ENCODE peak calls at places on chromosome 1, in seven cellular contexts. One of them, this sample, is unnamed.

GRCh38 chr1:212915245-212916091 is 34.9 kb upstream of the VASH2 start:
- DNase-seq in A549: peak; percentile 92
- DNase-seq in psoas muscle: peak; percentile 47
- DNase-seq in Caco-2: no peak
- DNase-seq in CD4-positive, alpha-beta T cell: no peak
- DNase-seq in neural crest cell: no peak
- DNase-seq in PC-3: peak; percentile 29
- DNase-seq in this sample: peak; percentile 20

GRCh38 chr1:197342044-197342565 is 74.1 kb downstream of the CRB1 start:
- DNase-seq in A549: no peak
- DNase-seq in psoas muscle: no peak
- DNase-seq in Caco-2: no peak
- DNase-seq in CD4-positive, alpha-beta T cell: no peak
- DNase-seq in neural crest cell: no peak
- DNase-seq in PC-3: no peak
- DNase-seq in this sample: no peak

GRCh38 chr1:65958561-65959350 is 166.1 kb downstream of the PDE4B start:
- DNase-seq in A549: peak; percentile 6
- DNase-seq in psoas muscle: peak; percentile 34
- DNase-seq in Caco-2: no peak
- DNase-seq in CD4-positive, alpha-beta T cell: no peak
- DNase-seq in neural crest cell: peak; percentile 18
- DNase-seq in PC-3: peak; percentile 85
- DNase-seq in this sample: peak; percentile 33

GRCh38 chr1:42379794-42380616 is 587 bp upstream of the RIMKLA start:
- DNase-seq in A549: peak; percentile 17
- DNase-seq in psoas muscle: no peak
- DNase-seq in Caco-2: peak; percentile 36
- DNase-seq in CD4-positive, alpha-beta T cell: no peak
- DNase-seq in neural crest cell: no peak
- DNase-seq in PC-3: peak; percentile 48
- DNase-seq in this sample: peak; percentile 23

GRCh38 chr1:53556657-53557227 is 97.5 kb downstream of the DMRTB1 start:
- DNase-seq in A549: no peak
- DNase-seq in psoas muscle: no peak
- DNase-seq in Caco-2: peak; percentile 3
- DNase-seq in CD4-positive, alpha-beta T cell: no peak
- DNase-seq in neural crest cell: no peak
- DNase-seq in PC-3: no peak
- DNase-seq in this sample: no peak

GRCh38 chr1:95407864-95408291 is 173.9 kb downstream of the RWDD3 start:
- DNase-seq in A549: no peak
- DNase-seq in psoas muscle: no peak
- DNase-seq in Caco-2: no peak
- DNase-seq in CD4-positive, alpha-beta T cell: no peak
- DNase-seq in neural crest cell: peak; percentile 6
- DNase-seq in PC-3: no peak
- DNase-seq in this sample: no peak

GRCh38 chr1:91201174-91201573 is 179.3 kb upstream of the ZNF644 start:
- DNase-seq in A549: no peak
- DNase-seq in psoas muscle: no peak
- DNase-seq in Caco-2: no peak
- DNase-seq in CD4-positive, alpha-beta T cell: no peak
- DNase-seq in neural crest cell: no peak
- DNase-seq in PC-3: no peak
- DNase-seq in this sample: no peak

GRCh38 chr1:173122958-173123852 is 72.5 kb upstream of the TNFSF18 start:
- DNase-seq in A549: peak; percentile 10
- DNase-seq in psoas muscle: peak; percentile 63
- DNase-seq in Caco-2: peak; percentile 91
- DNase-seq in CD4-positive, alpha-beta T cell: no peak
- DNase-seq in neural crest cell: no peak
- DNase-seq in PC-3: no peak
- DNase-seq in this sample: peak; percentile 7

GRCh38 chr1:47192458-47193384 is 2.9 kb upstream of the PDZK1IP1 start:
- DNase-seq in A549: peak; percentile 64
- DNase-seq in psoas muscle: peak; percentile 77
- DNase-seq in Caco-2: peak; percentile 88
- DNase-seq in CD4-positive, alpha-beta T cell: peak; percentile 72
- DNase-seq in neural crest cell: peak; percentile 78
- DNase-seq in PC-3: peak; percentile 81
- DNase-seq in this sample: peak; percentile 84

GRCh38 chr1:20063861-20064292 is 6.1 kb upstream of the PLA2G5 start:
- DNase-seq in A549: no peak
- DNase-seq in psoas muscle: no peak
- DNase-seq in Caco-2: no peak
- DNase-seq in CD4-positive, alpha-beta T cell: no peak
- DNase-seq in neural crest cell: no peak
- DNase-seq in PC-3: peak; percentile 88
- DNase-seq in this sample: no peak

GRCh38 chr1:22364764-22365163 is 86.9 kb upstream of the ZBTB40 start:
- DNase-seq in A549: no peak
- DNase-seq in psoas muscle: no peak
- DNase-seq in Caco-2: no peak
- DNase-seq in CD4-positive, alpha-beta T cell: no peak
- DNase-seq in neural crest cell: no peak
- DNase-seq in PC-3: no peak
- DNase-seq in this sample: no peak

GRCh38 chr1:114333670-114334069 is 177.3 kb downstream of the TRIM33 start:
- DNase-seq in A549: no peak
- DNase-seq in psoas muscle: no peak
- DNase-seq in Caco-2: no peak
- DNase-seq in CD4-positive, alpha-beta T cell: no peak
- DNase-seq in neural crest cell: no peak
- DNase-seq in PC-3: no peak
- DNase-seq in this sample: no peak

GRCh38 chr1:159421821-159422220 is 10.2 kb upstream of the OR10J4 start:
- DNase-seq in A549: no peak
- DNase-seq in psoas muscle: no peak
- DNase-seq in Caco-2: no peak
- DNase-seq in CD4-positive, alpha-beta T cell: no peak
- DNase-seq in neural crest cell: no peak
- DNase-seq in PC-3: no peak
- DNase-seq in this sample: peak; percentile 19

GRCh38 chr1:212452323-212453155 is 19.8 kb downstream of the NENF start:
- DNase-seq in A549: no peak
- DNase-seq in psoas muscle: peak; percentile 26
- DNase-seq in Caco-2: no peak
- DNase-seq in CD4-positive, alpha-beta T cell: no peak
- DNase-seq in neural crest cell: no peak
- DNase-seq in PC-3: no peak
- DNase-seq in this sample: no peak

GRCh38 chr1:94989911-94990463 is 63.1 kb upstream of the CNN3 start:
- DNase-seq in A549: no peak
- DNase-seq in psoas muscle: no peak
- DNase-seq in Caco-2: no peak
- DNase-seq in CD4-positive, alpha-beta T cell: no peak
- DNase-seq in neural crest cell: no peak
- DNase-seq in PC-3: no peak
- DNase-seq in this sample: no peak

GRCh38 chr1:106266786-106267185 is 789.7 kb upstream of the PRMT6 start:
- DNase-seq in A549: no peak
- DNase-seq in psoas muscle: no peak
- DNase-seq in Caco-2: no peak
- DNase-seq in CD4-positive, alpha-beta T cell: no peak
- DNase-seq in neural crest cell: no peak
- DNase-seq in PC-3: no peak
- DNase-seq in this sample: no peak

DNA sequence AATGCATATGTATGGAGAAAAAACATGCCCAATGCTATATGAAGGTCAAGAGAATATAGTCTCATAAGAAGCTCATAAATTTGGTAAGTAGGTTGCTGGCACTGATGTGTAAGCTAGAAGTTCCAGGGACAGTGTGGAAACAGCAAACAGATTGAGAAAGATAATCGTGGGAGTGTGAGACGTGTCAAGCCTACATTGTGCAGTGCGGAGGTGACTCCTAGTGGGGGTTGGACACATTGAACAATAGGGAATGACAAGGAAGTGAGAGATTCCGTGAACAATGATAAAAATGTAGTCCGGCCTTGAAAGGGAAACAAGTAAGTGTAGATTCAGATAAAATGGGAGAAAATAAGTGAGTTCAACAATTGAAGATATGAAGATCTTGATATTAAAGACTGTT is 788.4 kb upstream of the PRMT6 start:
- DNase-seq in A549: no peak
- DNase-seq in psoas muscle: no peak
- DNase-seq in Caco-2: peak; percentile 37
- DNase-seq in CD4-positive, alpha-beta T cell: no peak
- DNase-seq in neural crest cell: no peak
- DNase-seq in PC-3: peak; percentile 71
- DNase-seq in this sample: peak; percentile 52
- TF ChIP-seq CTCF in A549: no peak
- TF ChIP-seq CTCF in psoas muscle: no peak
- TF ChIP-seq CTCF in Caco-2: peak; percentile 26
- TF ChIP-seq CTCF in CD4-positive, alpha-beta T cell: no peak
- TF ChIP-seq CTCF in neural crest cell: peak; percentile 60
- TF ChIP-seq CTCF in PC-3: peak; percentile 73
- TF ChIP-seq CTCF in this sample: no peak

GRCh38 chr1:237670296-237670695 is 220.4 kb downstream of the ZP4 start:
- DNase-seq in A549: no peak
- DNase-seq in psoas muscle: no peak
- DNase-seq in Caco-2: no peak
- DNase-seq in CD4-positive, alpha-beta T cell: no peak
- DNase-seq in neural crest cell: no peak
- DNase-seq in PC-3: no peak
- DNase-seq in this sample: no peak

GRCh38 chr1:237671935-237672334 is 218.8 kb downstream of the ZP4 start:
- DNase-seq in A549: no peak
- DNase-seq in psoas muscle: no peak
- DNase-seq in Caco-2: no peak
- DNase-seq in CD4-positive, alpha-beta T cell: no peak
- DNase-seq in neural crest cell: no peak
- DNase-seq in PC-3: no peak
- DNase-seq in this sample: no peak

GRCh38 chr1:237671262-237671661 is 219.5 kb downstream of the ZP4 start:
- DNase-seq in A549: no peak
- DNase-seq in psoas muscle: no peak
- DNase-seq in Caco-2: no peak
- DNase-seq in CD4-positive, alpha-beta T cell: no peak
- DNase-seq in neural crest cell: no peak
- DNase-seq in PC-3: no peak
- DNase-seq in this sample: no peak

GRCh38 chr1:237677979-237678378 is 212.7 kb downstream of the ZP4 start:
- DNase-seq in A549: no peak
- DNase-seq in psoas muscle: no peak
- DNase-seq in Caco-2: no peak
- DNase-seq in CD4-positive, alpha-beta T cell: no peak
- DNase-seq in neural crest cell: no peak
- DNase-seq in PC-3: peak; percentile 34
- DNase-seq in this sample: no peak

GRCh38 chr1:237672748-237673147 is 218.0 kb downstream of the ZP4 start:
- DNase-seq in A549: no peak
- DNase-seq in psoas muscle: no peak
- DNase-seq in Caco-2: no peak
- DNase-seq in CD4-positive, alpha-beta T cell: no peak
- DNase-seq in neural crest cell: no peak
- DNase-seq in PC-3: peak; percentile 21
- DNase-seq in this sample: no peak
- TF ChIP-seq CTCF in A549: peak; percentile 38
- TF ChIP-seq CTCF in psoas muscle: no peak
- TF ChIP-seq CTCF in Caco-2: peak; percentile 31
- TF ChIP-seq CTCF in CD4-positive, alpha-beta T cell: no peak
- TF ChIP-seq CTCF in neural crest cell: no peak
- TF ChIP-seq CTCF in PC-3: peak; percentile 48
- TF ChIP-seq CTCF in this sample: no peak

GRCh38 chr1:33876970-33877680 is 13.2 kb downstream of the HMGB4 start:
- DNase-seq in A549: no peak
- DNase-seq in psoas muscle: peak; percentile 78
- DNase-seq in Caco-2: no peak
- DNase-seq in CD4-positive, alpha-beta T cell: no peak
- DNase-seq in neural crest cell: no peak
- DNase-seq in PC-3: peak; percentile 46
- DNase-seq in this sample: no peak

GRCh38 chr1:33872681-33873080 is 8.8 kb downstream of the HMGB4 start:
- DNase-seq in A549: no peak
- DNase-seq in psoas muscle: no peak
- DNase-seq in Caco-2: no peak
- DNase-seq in CD4-positive, alpha-beta T cell: no peak
- DNase-seq in neural crest cell: no peak
- DNase-seq in PC-3: no peak
- DNase-seq in this sample: no peak

GRCh38 chr1:33878392-33878791 is 14.5 kb downstream of the HMGB4 start:
- DNase-seq in A549: no peak
- DNase-seq in psoas muscle: no peak
- DNase-seq in Caco-2: no peak
- DNase-seq in CD4-positive, alpha-beta T cell: no peak
- DNase-seq in neural crest cell: no peak
- DNase-seq in PC-3: no peak
- DNase-seq in this sample: no peak

GRCh38 chr1:33872275-33872674 is 8.4 kb downstream of the HMGB4 start:
- DNase-seq in A549: no peak
- DNase-seq in psoas muscle: no peak
- DNase-seq in Caco-2: no peak
- DNase-seq in CD4-positive, alpha-beta T cell: no peak
- DNase-seq in neural crest cell: no peak
- DNase-seq in PC-3: no peak
- DNase-seq in this sample: no peak

GRCh38 chr1:33875857-33876256 is 12.0 kb downstream of the HMGB4 start:
- DNase-seq in A549: no peak
- DNase-seq in psoas muscle: no peak
- DNase-seq in Caco-2: no peak
- DNase-seq in CD4-positive, alpha-beta T cell: no peak
- DNase-seq in neural crest cell: no peak
- DNase-seq in PC-3: no peak
- DNase-seq in this sample: no peak
- TF ChIP-seq CTCF in A549: no peak
- TF ChIP-seq CTCF in psoas muscle: no peak
- TF ChIP-seq CTCF in Caco-2: no peak
- TF ChIP-seq CTCF in CD4-positive, alpha-beta T cell: no peak
- TF ChIP-seq CTCF in neural crest cell: no peak
- TF ChIP-seq CTCF in PC-3: no peak
- TF ChIP-seq CTCF in this sample: no peak

GRCh38 chr1:62448221-62448933 is 11.5 kb downstream of the USP1 start:
- DNase-seq in A549: no peak
- DNase-seq in psoas muscle: no peak
- DNase-seq in Caco-2: no peak
- DNase-seq in CD4-positive, alpha-beta T cell: no peak
- DNase-seq in neural crest cell: no peak
- DNase-seq in PC-3: no peak
- DNase-seq in this sample: no peak

GRCh38 chr1:62450301-62450700 is 13.5 kb downstream of the USP1 start:
- DNase-seq in A549: no peak
- DNase-seq in psoas muscle: no peak
- DNase-seq in Caco-2: no peak
- DNase-seq in CD4-positive, alpha-beta T cell: no peak
- DNase-seq in neural crest cell: no peak
- DNase-seq in PC-3: no peak
- DNase-seq in this sample: no peak

GRCh38 chr1:62439652-62440371 is 3.0 kb downstream of the USP1 start:
- DNase-seq in A549: no peak
- DNase-seq in psoas muscle: no peak
- DNase-seq in Caco-2: no peak
- DNase-seq in CD4-positive, alpha-beta T cell: no peak
- DNase-seq in neural crest cell: no peak
- DNase-seq in PC-3: no peak
- DNase-seq in this sample: no peak

DNA sequence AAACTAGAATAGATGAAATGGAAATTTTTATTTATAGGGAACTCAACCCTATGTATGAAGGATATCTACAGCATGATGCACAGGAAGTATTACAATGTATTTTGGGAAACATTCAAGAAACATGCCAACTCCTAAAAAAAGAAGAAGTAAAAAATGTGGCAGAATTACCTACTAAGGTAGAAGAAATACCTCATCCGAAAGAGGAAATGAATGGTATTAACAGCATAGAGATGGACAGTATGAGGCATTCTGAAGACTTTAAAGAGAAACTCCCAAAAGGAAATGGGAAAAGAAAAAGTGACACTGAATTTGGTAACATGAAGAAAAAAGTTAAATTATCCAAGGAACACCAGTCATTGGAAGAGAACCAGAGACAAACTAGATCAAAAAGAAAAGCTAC is 7.9 kb downstream of the USP1 start:
- DNase-seq in A549: no peak
- DNase-seq in psoas muscle: no peak
- DNase-seq in Caco-2: no peak
- DNase-seq in CD4-positive, alpha-beta T cell: no peak
- DNase-seq in neural crest cell: no peak
- DNase-seq in PC-3: no peak
- DNase-seq in this sample: no peak
- TF ChIP-seq CTCF in A549: no peak
- TF ChIP-seq CTCF in psoas muscle: no peak
- TF ChIP-seq CTCF in Caco-2: no peak
- TF ChIP-seq CTCF in CD4-positive, alpha-beta T cell: no peak
- TF ChIP-seq CTCF in neural crest cell: no peak
- TF ChIP-seq CTCF in PC-3: no peak
- TF ChIP-seq CTCF in this sample: no peak